ENCODE peak calls at places on chromosome 5, in six cellular contexts. T is NCI-H2029 treated with DMSO at 0.1 percent for 48 hours, Q is fibroblast of lung, A is T-helper 2 cell, J is RPMI7951, C is glomerular endothelial cell. Z is an unnamed sample.

GRCh38 chr5:174413520-174414314 is 310.7 kb upstream of the MSX2 start:
- DNase-seq in T (no peak), Q (peak; percentile 85), A (no peak), J (peak; percentile 72), C (no peak), Z (no peak)

GRCh38 chr5:36138900-36139683 is 12.6 kb downstream of the LMBRD2 start:
- DNase-seq in T (no peak), Q (no peak), A (no peak), J (no peak), C (no peak), Z (no peak)

GRCh38 chr5:150647275-150648251 is 7.1 kb downstream of the SYNPO start:
- DNase-seq in T (no peak), Q (no peak), A (no peak), J (no peak), C (no peak), Z (peak; percentile 87)

GRCh38 chr5:61275841-61276240 is 56.2 kb upstream of the ZSWIM6 start:
- DNase-seq in T (no peak), Q (peak; percentile 64), A (no peak), J (peak; percentile 81), C (no peak), Z (no peak)

GRCh38 chr5:170315154-170315553 is 17.6 kb upstream of the LCP2 start:
- DNase-seq in T (no peak), Q (no peak), A (no peak), J (peak; percentile 24), C (no peak), Z (no peak)

GRCh38 chr5:157241483-157241882 is 24.4 kb upstream of the CYFIP2 start:
- DNase-seq in T (no peak), Q (no peak), A (no peak), J (no peak), C (no peak), Z (no peak)

GRCh38 chr5:462051-462481 is 19.1 kb downstream of the EXOC3 start:
- DNase-seq in T (no peak), Q (no peak), A (no peak), J (no peak), C (no peak), Z (peak; percentile 62)

GRCh38 chr5:77518304-77518703 is 26.2 kb upstream of the WDR41 start:
- DNase-seq in T (no peak), Q (peak; percentile 17), A (peak; percentile 6), J (peak; percentile 9), C (peak; percentile 7), Z (no peak)

GRCh38 chr5:138985256-138985655 is 110.1 kb upstream of the LRRTM2 start:
- DNase-seq in T (no peak), Q (no peak), A (no peak), J (no peak), C (no peak), Z (peak; percentile 65)

GRCh38 chr5:78518365-78519197 is 130.0 kb downstream of the LHFPL2 start:
- DNase-seq in T (no peak), Q (peak; percentile 83), A (no peak), J (peak; percentile 85), C (no peak), Z (peak; percentile 84)

GRCh38 chr5:57386958-57387357 is 95.7 kb downstream of the ACTBL2 start:
- DNase-seq in T (no peak), Q (peak; percentile 66), A (peak; percentile 24), J (peak; percentile 46), C (no peak), Z (no peak)

GRCh38 chr5:81838307-81838906 is 87.5 kb upstream of the SSBP2 start:
- DNase-seq in T (no peak), Q (peak; percentile 56), A (peak; percentile 52), J (peak; percentile 55), C (no peak), Z (no peak)

GRCh38 chr5:55278778-55279177 is 28.7 kb downstream of the DHX29 start:
- DNase-seq in T (no peak), Q (no peak), A (no peak), J (peak; percentile 26), C (no peak), Z (no peak)

GRCh38 chr5:573206-573605 is 38.9 kb upstream of the CEP72 start:
- DNase-seq in T (no peak), Q (no peak), A (no peak), J (no peak), C (no peak), Z (no peak)

GRCh38 chr5:139966856-139967255 is 76.2 kb downstream of the NRG2 start:
- DNase-seq in T (no peak), Q (no peak), A (no peak), J (no peak), C (no peak), Z (no peak)

GRCh38 chr5:59296317-59297264 is 596.9 kb downstream of the PDE4D start:
- DNase-seq in T (peak; percentile 79), Q (peak; percentile 55), A (no peak), J (peak; percentile 49), C (no peak), Z (no peak)

GRCh38 chr5:108681079-108681921 is 66.4 kb upstream of the FER start:
- DNase-seq in T (no peak), Q (peak; percentile 86), A (peak; percentile 45), J (peak; percentile 64), C (peak; percentile 41), Z (no peak)

GRCh38 chr5:172846249-172846648 is 12.2 kb downstream of the ERGIC1 start:
- DNase-seq in T (no peak), Q (no peak), A (no peak), J (no peak), C (no peak), Z (no peak)

GRCh38 chr5:101418735-101419134 is 515.7 kb upstream of the ST8SIA4 start:
- DNase-seq in T (peak; percentile 33), Q (peak; percentile 51), A (no peak), J (no peak), C (no peak), Z (no peak)